ENCODE peak calls at places on chromosomes 4 and X, in seven cellular contexts. T is SK-N-SH, O is K562, B is HCT116, G is H1, H is HepG2, L is GM12878. I is an unnamed sample.

GRCh38 chrX:32571579-32571978 is 639.8 kb downstream of the DMD start:
- DNase-seq in T (no peak), O (no peak), B (no peak), G (no peak), H (no peak), L (no peak), I (no peak)

GRCh38 chr4:182914357-182914756 is 2.8 kb downstream of the DCTD start:
- DNase-seq in T (no peak), O (no peak), B (no peak), G (no peak), H (no peak), L (no peak), I (no peak)

GRCh38 chr4:186190456-186191265 is 706 bp upstream of the CYP4V2 start:
- DNase-seq in T (peak; percentile 86), O (peak; percentile 53), B (no peak), G (no peak), H (no peak), L (no peak), I (no peak)

GRCh38 chr4:622071-622995 is 3.0 kb upstream of the PDE6B start:
- DNase-seq in T (no peak), O (no peak), B (no peak), G (no peak), H (no peak), L (no peak), I (no peak)

GRCh38 chrX:107935200-107935599 is 47.0 kb downstream of the TEX13B start:
- DNase-seq in T (no peak), O (no peak), B (no peak), G (no peak), H (no peak), L (no peak), I (no peak)

GRCh38 chr4:143514432-143514831 is 930 bp downstream of the SMARCA5 start:
- DNase-seq in T (peak; percentile 49), O (peak; percentile 51), B (no peak), G (peak; percentile 7), H (peak; percentile 15), L (no peak), I (no peak)

GRCh38 chr4:99947608-99948007 is 1.2 kb upstream of the DNAJB14 start:
- DNase-seq in T (no peak), O (no peak), B (no peak), G (no peak), H (no peak), L (no peak), I (no peak)

GRCh38 chrX:129705377-129705925 is 33.3 kb upstream of the XPNPEP2 start:
- DNase-seq in T (no peak), O (no peak), B (no peak), G (no peak), H (no peak), L (no peak), I (no peak)

DNA sequence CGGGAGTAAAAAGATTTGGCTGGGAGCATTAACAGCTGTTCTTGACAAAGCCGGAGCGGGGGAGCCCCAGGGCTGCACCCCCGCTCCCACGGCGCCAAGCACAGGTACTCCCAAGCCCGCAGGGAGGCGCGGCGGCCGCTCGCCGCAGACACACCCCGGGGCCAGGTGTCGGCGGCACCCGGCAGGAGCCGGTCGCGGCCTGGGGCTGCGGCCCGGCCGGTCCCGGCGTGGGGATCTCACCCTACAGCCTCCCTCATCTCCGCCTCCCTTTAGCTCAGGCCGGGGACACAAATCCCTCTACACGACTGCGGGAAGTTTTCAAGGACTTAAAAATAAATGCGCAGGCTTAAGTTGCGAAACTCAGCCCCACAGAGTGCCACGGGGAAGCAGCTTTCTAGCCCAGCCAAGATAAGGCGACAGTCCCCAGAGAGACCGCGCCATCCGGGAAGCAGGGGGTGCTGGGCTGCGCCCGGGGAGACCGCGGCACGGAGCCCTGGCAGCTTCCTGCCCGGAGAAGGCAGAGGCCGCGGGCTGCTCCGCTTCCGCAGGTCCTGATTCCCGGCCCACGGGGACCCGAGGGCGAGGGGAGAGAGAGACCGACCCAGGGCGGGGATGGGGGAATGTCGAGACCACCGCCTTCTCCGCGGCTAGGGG is 473 bp downstream of the SH3RF1 start:
- DNase-seq in T (peak; percentile 87), O (peak; percentile 28), B (no peak), G (no peak), H (no peak), L (no peak), I (peak; percentile 43)
- TF ChIP-seq JUND in T (no peak), O (no peak), B (no peak), G (no peak), H (no peak), L (no peak), I (no peak)

DNA sequence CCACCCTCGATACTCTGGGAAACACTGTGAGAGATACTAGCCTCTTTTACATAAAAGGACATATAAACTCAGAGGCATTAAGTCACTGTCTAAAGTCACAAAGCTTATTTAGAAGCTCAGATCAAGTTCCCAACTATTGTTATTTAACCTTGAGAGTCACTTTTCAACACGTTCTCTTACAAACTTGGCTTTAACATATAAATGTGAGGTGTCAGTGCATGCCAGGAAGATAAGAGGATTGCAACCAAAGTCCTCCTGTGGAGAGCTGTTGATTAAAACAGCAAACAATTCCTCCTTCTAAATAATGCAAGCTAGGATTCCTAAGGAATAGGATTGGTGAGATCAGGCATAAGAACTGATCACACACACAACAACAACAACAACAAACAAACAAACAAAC is 135.5 kb upstream of the SCML1 start:
- DNase-seq in T (no peak), O (no peak), B (no peak), G (no peak), H (no peak), L (no peak), I (no peak)
- TF ChIP-seq JUND in T (no peak), O (no peak), B (no peak), G (no peak), H (no peak), L (no peak), I (no peak)

DNA sequence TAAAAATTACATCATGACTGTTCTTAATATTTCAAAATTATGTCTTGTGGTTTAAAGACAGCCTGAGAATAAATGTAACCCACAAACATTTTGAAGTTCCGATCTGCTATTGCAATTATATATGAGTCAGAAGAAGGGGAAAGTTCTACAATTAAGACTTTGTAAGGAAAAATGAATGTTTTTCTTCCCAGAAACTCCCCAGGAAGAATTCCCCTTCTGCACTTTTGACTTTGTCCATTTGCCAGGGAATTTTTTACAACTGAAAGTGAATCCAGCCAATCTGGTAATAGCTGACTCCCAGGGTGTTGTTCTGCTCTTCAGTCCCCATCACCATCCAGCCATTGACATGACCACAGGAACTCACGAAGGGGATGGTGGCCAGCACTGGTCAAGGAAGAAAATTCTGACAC is 61.6 kb upstream of the NOCT start:
- DNase-seq in T (no peak), O (no peak), B (no peak), G (no peak), H (no peak), L (no peak), I (no peak)
- TF ChIP-seq JUND in T (peak; percentile 70), O (no peak), B (no peak), G (no peak), H (no peak), L (no peak), I (no peak)

GRCh38 chr4:70426789-70427188 is 29.0 kb downstream of the OPRPN start:
- DNase-seq in T (no peak), O (no peak), B (no peak), G (no peak), H (no peak), L (no peak), I (no peak)

GRCh38 chr4:70425306-70425705 is 27.6 kb downstream of the OPRPN start:
- DNase-seq in T (no peak), O (no peak), B (no peak), G (no peak), H (no peak), L (no peak), I (no peak)
- TF ChIP-seq JUND in T (no peak), O (no peak), B (no peak), G (no peak), H (no peak), L (no peak), I (no peak)

GRCh38 chr4:81173213-81173612 is 41.8 kb downstream of the PRKG2 start:
- DNase-seq in T (no peak), O (no peak), B (no peak), G (no peak), H (no peak), L (no peak), I (no peak)
- TF ChIP-seq JUND in T (no peak), O (no peak), B (no peak), G (no peak), H (no peak), L (no peak), I (no peak)

GRCh38 chr4:145125396-145125795 is 27.3 kb downstream of the ABCE1 start:
- DNase-seq in T (no peak), O (no peak), B (no peak), G (no peak), H (no peak), L (no peak), I (no peak)
- TF ChIP-seq JUND in T (no peak), O (no peak), B (no peak), G (no peak), H (no peak), L (no peak), I (no peak)

DNA sequence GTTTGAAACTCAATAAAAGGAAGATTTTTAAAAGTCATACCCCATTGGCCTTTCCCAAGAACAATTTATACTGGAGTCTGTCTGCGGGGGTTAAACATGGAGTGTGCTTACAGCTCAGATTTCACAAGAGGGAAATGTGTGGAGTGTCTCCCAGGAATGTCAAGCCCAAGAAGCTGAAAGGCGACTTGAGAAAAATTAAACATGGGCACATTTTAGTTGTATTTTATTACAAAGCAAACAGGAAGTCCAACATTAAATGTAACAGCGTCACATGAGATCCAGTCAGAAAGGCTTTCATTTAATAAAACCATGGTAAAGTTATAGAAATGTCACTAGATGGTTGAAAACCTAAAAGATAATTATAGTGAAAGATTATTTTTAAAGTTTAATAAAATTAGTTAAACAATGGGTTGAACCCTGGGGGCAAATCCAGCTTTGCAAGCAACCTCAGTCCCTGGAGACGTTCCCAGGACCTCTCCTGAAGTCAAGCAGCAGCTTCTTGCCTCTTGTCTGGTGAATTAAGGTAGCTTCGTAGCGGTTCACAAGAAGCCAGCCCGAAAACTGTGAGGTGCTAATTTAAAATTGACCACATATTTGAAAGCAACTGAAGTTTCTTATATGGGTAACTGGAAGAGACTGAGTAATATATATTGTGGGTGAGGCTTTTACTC is 168.4 kb upstream of the EDNRA start:
- DNase-seq in T (no peak), O (no peak), B (no peak), G (no peak), H (no peak), L (no peak), I (no peak)
- TF ChIP-seq JUND in T (no peak), O (no peak), B (no peak), G (no peak), H (no peak), L (no peak), I (no peak)

DNA sequence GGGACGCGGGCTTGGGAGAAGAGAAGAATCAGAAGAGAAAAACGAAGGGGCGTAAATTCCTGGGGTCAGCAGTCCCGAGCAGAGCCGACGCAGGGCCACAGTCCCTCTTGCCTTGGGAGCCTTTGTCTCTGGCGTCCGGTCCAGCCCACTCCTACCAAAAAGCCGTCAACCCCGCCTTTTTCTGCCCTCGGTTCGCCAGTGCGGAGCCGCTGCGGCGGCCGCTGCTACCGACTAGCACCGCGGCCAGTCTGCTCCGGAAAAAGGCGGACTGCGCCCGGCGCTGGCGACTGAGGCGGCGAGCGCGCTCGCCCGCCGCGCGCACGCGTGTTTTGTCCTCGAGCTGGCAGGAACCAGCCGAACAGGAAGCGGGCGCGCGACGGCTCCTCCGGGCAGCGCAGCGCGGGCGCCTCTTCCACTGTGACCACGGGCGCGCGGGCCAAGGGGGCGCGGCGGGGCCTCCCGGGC is 502 bp downstream of the HNRNPDL start:
- DNase-seq in T (no peak), O (peak; percentile 61), B (no peak), G (no peak), H (no peak), L (no peak), I (peak; percentile 37)
- TF ChIP-seq JUND in T (no peak), O (no peak), B (no peak), G (no peak), H (no peak), L (no peak), I (no peak)

I was measured in T47D.